ENCODE peak calls at places on chromosomes 13 and 19, in nine cellular contexts. E is tibial nerve, K is left ventricle myocardium inferior, P is cardiac muscle cell, B is colonic mucosa, O is hepatocyte, D is Peyer's patch, F is stomach, J is thyroid gland. T is an unnamed sample. For H3K27me3 and H3K36me3, the result is how much of the 10 kb centered on the place peaks cover.

GRCh38 chr19:9906475-9907087 is 29.7 kb downstream of the OLFM2 start:
- DNase-seq in E (no peak), K (no peak), P (peak), B (no peak), O (no peak), D (no peak), F (no peak), J (no peak), T (no peak)

GRCh38 chr13:53206455-53206854 is 177.8 kb downstream of the OLFM4 start:
- DNase-seq in E (no peak), K (no peak), P (no peak), B (no peak), O (no peak), D (no peak), F (no peak), J (no peak), T (peak)

GRCh38 chr13:38951525-38952313 is 38.9 kb downstream of the STOML3 start:
- DNase-seq in E (peak), K (no peak), P (peak), B (peak), O (no peak), D (no peak), F (peak), J (no peak), T (no peak)

GRCh38 chr19:14763497-14764145 is 14.7 kb downstream of the ADGRE2 start:
- DNase-seq in E (no peak), K (no peak), P (no peak), B (no peak), O (no peak), D (no peak), F (no peak), J (no peak), T (no peak)

GRCh38 chr19:15283141-15283885 is 49.0 kb downstream of the BRD4 start:
- DNase-seq in E (no peak), K (no peak), P (peak), B (no peak), O (no peak), D (no peak), F (no peak), J (peak), T (no peak)

GRCh38 chr19:623974-624373 is 9.4 kb downstream of the POLRMT start:
- DNase-seq in E (peak), K (no peak), P (peak), B (no peak), O (no peak), D (no peak), F (no peak), J (no peak), T (peak)

GRCh38 chr13:98199480-98199879 is 22.4 kb upstream of the RNF113B start:
- DNase-seq in E (no peak), K (no peak), P (no peak), B (no peak), O (no peak), D (no peak), F (no peak), J (no peak), T (no peak)

GRCh38 chr13:22800726-22801401 is 379.9 kb upstream of the SGCG start:
- DNase-seq in E (peak), K (peak), P (peak), B (peak), O (no peak), D (no peak), F (no peak), J (no peak), T (no peak)

GRCh38 chr19:10651821-10652220 is 2.3 kb upstream of the ILF3 start:
- DNase-seq in E (no peak), K (no peak), P (no peak), B (no peak), O (no peak), D (no peak), F (no peak), J (no peak), T (no peak)

GRCh38 chr19:45400192-45400591 is 4.7 kb downstream of the PPP1R13L start:
- DNase-seq in E (no peak), K (no peak), P (no peak), B (no peak), O (peak), D (no peak), F (no peak), J (no peak), T (no peak)

GRCh38 chr13:43880930-43881329 is 1.2 kb downstream of the LACC1 start:
- DNase-seq in E (no peak), K (no peak), P (peak), B (no peak), O (no peak), D (no peak), F (no peak), J (no peak), T (no peak)

GRCh38 chr19:38184815-38185214 is 39.2 kb downstream of the DPF1 start:
- DNase-seq in E (no peak), K (no peak), P (no peak), B (no peak), O (no peak), D (no peak), F (no peak), J (no peak), T (no peak)

GRCh38 chr13:64782459-64782858 is 2447.7 kb downstream of the PCDH9 start:
- DNase-seq in E (no peak), K (no peak), P (no peak), B (no peak), O (no peak), D (no peak), F (no peak), J (no peak), T (no peak)

GRCh38 chr13:28047784-28048388 is 52.5 kb downstream of the FLT3 start:
- DNase-seq in E (no peak), K (no peak), P (no peak), B (no peak), O (no peak), D (no peak), F (no peak), J (no peak), T (no peak)

GRCh38 chr13:102317593-102317992 is 84.3 kb downstream of the FGF14 start:
- DNase-seq in E (peak), K (peak), P (peak), B (peak), O (peak), D (peak), F (peak), J (peak), T (no peak)

GRCh38 chr13:51541809-51542258 is 42.4 kb upstream of the WDFY2 start:
- DNase-seq in E (no peak), K (peak), P (no peak), B (peak), O (no peak), D (no peak), F (peak), J (peak), T (peak)

GRCh38 chr13:106905380-106906259 is 337.7 kb upstream of the ARGLU1 start:
- DNase-seq in E (no peak), K (no peak), P (no peak), B (no peak), O (no peak), D (no peak), F (no peak), J (no peak), T (no peak)

GRCh38 chr13:77697208-77698103 is at the start of gene SLAIN1:
- DNase-seq in E (peak), K (peak), P (peak), B (peak), O (peak), D (peak), F (peak), J (peak), T (peak)

GRCh38 chr13:57314897-57315520 is 148.0 kb downstream of the PRR20E start:
- DNase-seq in E (no peak), K (no peak), P (no peak), B (no peak), O (no peak), D (no peak), F (no peak), J (no peak), T (peak)

GRCh38 chr13:23681253-23681652 is 111.0 kb downstream of the TNFRSF19 start:
- DNase-seq in E (no peak), K (no peak), P (peak), B (no peak), O (peak), D (no peak), F (no peak), J (no peak), T (no peak)

GRCh38 chr13:110187501-110188161 is 119.3 kb downstream of the COL4A1 start:
- DNase-seq in E (no peak), K (peak), P (peak), B (no peak), O (peak), D (no peak), F (no peak), J (peak), T (peak)

DNA sequence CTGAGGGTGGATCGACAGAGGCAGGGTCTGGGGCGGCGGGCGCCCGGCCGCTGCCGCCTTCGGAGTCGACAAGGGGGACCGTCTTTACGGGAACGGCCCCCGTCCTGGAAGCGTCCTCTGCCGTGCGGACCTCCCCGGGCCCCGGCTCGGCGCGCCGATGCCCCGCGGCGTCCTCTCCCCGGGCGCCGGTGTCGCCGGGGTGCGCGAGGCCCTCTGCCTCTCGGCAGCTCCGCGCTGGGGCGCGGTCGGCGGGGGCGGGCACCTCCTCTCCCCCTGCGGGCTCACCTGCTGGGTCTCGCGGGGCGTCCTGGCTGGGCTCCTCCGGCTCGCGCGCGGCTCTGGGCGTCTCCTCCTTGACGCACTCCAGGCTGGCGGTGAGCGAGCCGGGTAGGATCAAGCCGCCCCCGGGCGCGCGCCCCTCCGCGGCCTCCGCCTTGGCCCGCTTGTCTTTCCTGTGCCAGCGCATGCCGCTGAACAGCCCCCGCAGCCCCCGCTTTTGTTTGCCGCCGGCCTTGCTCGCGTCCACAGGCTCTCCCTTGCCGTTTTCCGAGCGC is 1.5 kb downstream of the AMER2 start:
- DNase-seq in E (no peak), K (no peak), P (peak), B (no peak), O (peak), D (no peak), F (no peak), J (no peak), T (peak)
- H3K27me3 ChIP-seq in E (under half), K (half or more), P (half or more), B (under half), O (half or more), D (under half), F (under half), J (under half), T (under half)

GRCh38 chr13:94119360-94119936 is 360.0 kb downstream of the DCT start:
- DNase-seq in E (no peak), K (no peak), P (no peak), B (peak), O (peak), D (no peak), F (peak), J (no peak), T (no peak)
- TF ChIP-seq CTCF in E (no peak), K (no peak), P (no peak), B (no peak), O (peak), D (no peak), F (no peak), J (no peak), T (no peak)

GRCh38 chr19:12955996-12956395 is 1.0 kb downstream of the GADD45GIP1 start:
- DNase-seq in E (no peak), K (no peak), P (no peak), B (no peak), O (no peak), D (no peak), F (no peak), J (no peak), T (no peak)
- H3K36me3 ChIP-seq in E (under half), K (under half), P (under half), B (under half), O (under half), D (under half), F (under half), J (under half), T (under half)

GRCh38 chr19:55171440-55171839 is 5.0 kb upstream of the DNAAF3 start:
- DNase-seq in E (no peak), K (no peak), P (no peak), B (no peak), O (no peak), D (no peak), F (no peak), J (no peak), T (no peak)
- H3K27me3 ChIP-seq in E (under half), K (half or more), P (half or more), B (under half), O (half or more), D (under half), F (under half), J (under half), T (under half)

GRCh38 chr19:49118565-49119410 is at the start of gene C19orf73:
- DNase-seq in E (peak), K (peak), P (peak), B (peak), O (peak), D (peak), F (peak), J (peak), T (peak)
- TF ChIP-seq CTCF in E (peak), K (peak), P (no peak), B (no peak), O (no peak), D (no peak), F (peak), J (no peak), T (peak)